ENCODE peak calls at places on chromosomes 4 and X, in six cellular contexts. One of them, this sample, is unnamed.

GRCh38 chrX:80810365-80810978 is 795 bp upstream of the BRWD3 start:
- DNase-seq in IMR-90: no peak
- DNase-seq in trophoblast cell: no peak
- DNase-seq in H9: no peak
- DNase-seq in H1: no peak
- DNase-seq in mesenchymal stem cell: no peak
- DNase-seq in this sample: no peak

GRCh38 chrX:107674480-107675364 is 46.4 kb downstream of the PRPS1 start:
- DNase-seq in trophoblast cell: no peak
- DNase-seq in IMR-90: no peak
- DNase-seq in H1: no peak
- DNase-seq in H9: no peak
- DNase-seq in mesenchymal stem cell: peak
- DNase-seq in this sample: no peak

GRCh38 chr4:142128529-142128928 is 492.1 kb downstream of the IL15 start:
- DNase-seq in H1: no peak
- DNase-seq in H9: no peak
- DNase-seq in mesenchymal stem cell: peak
- DNase-seq in trophoblast cell: no peak
- DNase-seq in IMR-90: peak
- DNase-seq in this sample: no peak

GRCh38 chr4:132269303-132269990 is 879.6 kb upstream of the PCDH10 start:
- DNase-seq in mesenchymal stem cell: no peak
- DNase-seq in trophoblast cell: no peak
- DNase-seq in H9: no peak
- DNase-seq in IMR-90: no peak
- DNase-seq in H1: no peak
- DNase-seq in this sample: no peak

GRCh38 chr4:98816386-98816785 is 112.5 kb downstream of the EIF4E start:
- DNase-seq in IMR-90: no peak
- DNase-seq in mesenchymal stem cell: no peak
- DNase-seq in H1: no peak
- DNase-seq in H9: no peak
- DNase-seq in trophoblast cell: no peak
- DNase-seq in this sample: no peak

GRCh38 chr4:114384629-114385028 is 214.0 kb upstream of the UGT8 start:
- DNase-seq in H9: no peak
- DNase-seq in H1: no peak
- DNase-seq in IMR-90: peak
- DNase-seq in trophoblast cell: no peak
- DNase-seq in mesenchymal stem cell: peak
- DNase-seq in this sample: no peak

GRCh38 chr4:84750260-84750955 is 167.5 kb downstream of the CDS1 start:
- DNase-seq in mesenchymal stem cell: peak
- DNase-seq in trophoblast cell: no peak
- DNase-seq in IMR-90: peak
- DNase-seq in H9: no peak
- DNase-seq in H1: no peak
- DNase-seq in this sample: peak

GRCh38 chrX:42246814-42247213 is 323.5 kb upstream of the CASK start:
- DNase-seq in mesenchymal stem cell: no peak
- DNase-seq in H9: no peak
- DNase-seq in trophoblast cell: peak
- DNase-seq in IMR-90: no peak
- DNase-seq in H1: no peak
- DNase-seq in this sample: no peak

GRCh38 chr4:17366496-17366895 is 145.4 kb downstream of the QDPR start:
- DNase-seq in H9: no peak
- DNase-seq in H1: no peak
- DNase-seq in trophoblast cell: no peak
- DNase-seq in mesenchymal stem cell: no peak
- DNase-seq in IMR-90: no peak
- DNase-seq in this sample: no peak

GRCh38 chr4:16079046-16079445 is 4.8 kb downstream of the PROM1 start:
- DNase-seq in mesenchymal stem cell: peak
- DNase-seq in H1: no peak
- DNase-seq in IMR-90: peak
- DNase-seq in H9: no peak
- DNase-seq in trophoblast cell: no peak
- DNase-seq in this sample: no peak

GRCh38 chr4:141002323-141002805 is 130.9 kb downstream of the RNF150 start:
- DNase-seq in mesenchymal stem cell: peak
- DNase-seq in trophoblast cell: no peak
- DNase-seq in H9: no peak
- DNase-seq in H1: no peak
- DNase-seq in IMR-90: peak
- DNase-seq in this sample: no peak

GRCh38 chr4:141009931-141010330 is 123.3 kb downstream of the RNF150 start:
- DNase-seq in IMR-90: no peak
- DNase-seq in H9: no peak
- DNase-seq in trophoblast cell: no peak
- DNase-seq in mesenchymal stem cell: no peak
- DNase-seq in H1: no peak
- DNase-seq in this sample: no peak

GRCh38 chr4:141003193-141003592 is 130.1 kb downstream of the RNF150 start:
- DNase-seq in H9: no peak
- DNase-seq in trophoblast cell: no peak
- DNase-seq in H1: no peak
- DNase-seq in IMR-90: no peak
- DNase-seq in mesenchymal stem cell: no peak
- DNase-seq in this sample: no peak

GRCh38 chr4:141006236-141006802 is 127.0 kb downstream of the RNF150 start:
- DNase-seq in H9: no peak
- DNase-seq in IMR-90: no peak
- DNase-seq in H1: no peak
- DNase-seq in mesenchymal stem cell: no peak
- DNase-seq in trophoblast cell: no peak
- DNase-seq in this sample: no peak

DNA sequence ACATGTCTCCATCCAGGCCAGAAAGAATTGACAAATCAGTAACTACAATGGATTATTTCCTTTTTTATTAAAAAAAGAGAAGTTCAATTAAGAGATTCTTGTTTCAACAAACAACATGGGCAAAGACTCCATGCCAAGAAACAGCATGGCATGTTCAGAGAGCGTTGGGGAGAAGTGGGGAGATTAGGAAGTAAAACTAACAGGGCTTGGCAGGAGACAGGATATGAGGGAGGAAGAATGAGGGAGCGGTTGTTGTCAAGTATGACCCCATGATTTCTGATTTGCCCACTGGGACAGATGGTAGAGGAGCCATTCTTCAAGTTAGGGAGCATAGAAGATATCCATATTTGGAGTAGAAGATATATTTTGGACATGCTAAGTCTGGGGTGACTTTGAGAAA is 128.4 kb downstream of the RNF150 start:
- DNase-seq in H9: no peak
- DNase-seq in IMR-90: no peak
- DNase-seq in trophoblast cell: no peak
- DNase-seq in mesenchymal stem cell: no peak
- DNase-seq in H1: no peak
- DNase-seq in this sample: no peak
- H4K8ac ChIP-seq in H9: no peak
- H4K8ac ChIP-seq in IMR-90: no peak
- H4K8ac ChIP-seq in trophoblast cell: no peak
- H4K8ac ChIP-seq in mesenchymal stem cell: no peak
- H4K8ac ChIP-seq in H1: no peak
- H4K8ac ChIP-seq in this sample: no peak

GRCh38 chr4:158770671-158771070 is 1.8 kb downstream of the FNIP2 start:
- DNase-seq in H1: no peak
- DNase-seq in H9: no peak
- DNase-seq in trophoblast cell: no peak
- DNase-seq in IMR-90: no peak
- DNase-seq in mesenchymal stem cell: no peak
- DNase-seq in this sample: no peak
- H2AFZ ChIP-seq in H1: no peak
- H2AFZ ChIP-seq in H9: no peak
- H2AFZ ChIP-seq in trophoblast cell: no peak
- H2AFZ ChIP-seq in IMR-90: no peak
- H2AFZ ChIP-seq in mesenchymal stem cell: no peak
- H2AFZ ChIP-seq in this sample: no peak

DNA sequence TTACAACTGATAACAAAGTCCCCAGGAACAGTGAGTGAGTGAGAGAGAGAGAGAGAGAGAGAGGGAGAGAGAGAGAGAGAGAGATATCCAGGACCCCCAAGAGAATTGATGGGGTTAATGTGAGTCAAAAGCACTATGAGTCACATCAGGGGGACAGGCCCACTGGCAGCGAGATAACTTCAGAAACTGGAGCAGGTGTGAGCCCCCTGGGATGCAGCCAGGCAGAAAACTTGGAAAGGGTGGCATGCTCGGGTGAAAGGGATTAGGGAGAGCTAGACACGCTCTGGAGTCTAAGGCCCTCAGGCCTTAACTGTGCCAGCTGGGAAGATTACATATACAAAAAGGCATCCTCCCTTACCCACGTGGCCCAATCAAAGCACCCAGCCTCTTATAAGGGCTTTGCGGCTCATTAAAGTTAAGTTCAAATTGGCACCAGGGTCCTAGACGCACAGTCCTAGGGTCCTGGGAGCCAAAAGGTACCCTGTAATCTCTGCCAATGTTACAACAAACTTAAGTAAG is 843 bp downstream of the ACOT9 start:
- DNase-seq in IMR-90: peak
- DNase-seq in trophoblast cell: peak
- DNase-seq in mesenchymal stem cell: peak
- DNase-seq in H1: no peak
- DNase-seq in H9: peak
- DNase-seq in this sample: no peak
- H4K8ac ChIP-seq in IMR-90: peak
- H4K8ac ChIP-seq in trophoblast cell: peak
- H4K8ac ChIP-seq in mesenchymal stem cell: no peak
- H4K8ac ChIP-seq in H1: no peak
- H4K8ac ChIP-seq in H9: no peak
- H4K8ac ChIP-seq in this sample: no peak

GRCh38 chr4:163494360-163495241 is at the start of gene TMA16:
- DNase-seq in mesenchymal stem cell: peak
- DNase-seq in IMR-90: peak
- DNase-seq in trophoblast cell: peak
- DNase-seq in H1: peak
- DNase-seq in H9: peak
- DNase-seq in this sample: peak
- H2AFZ ChIP-seq in mesenchymal stem cell: peak
- H2AFZ ChIP-seq in IMR-90: peak
- H2AFZ ChIP-seq in trophoblast cell: peak
- H2AFZ ChIP-seq in H1: peak
- H2AFZ ChIP-seq in H9: no peak
- H2AFZ ChIP-seq in this sample: peak

This sample was measured in neuronal stem cell.